ENCODE peak calls at places on chromosome 2, in seven cellular contexts. W is AG04450; F is glomerular endothelial cell; T is neural crest cell; E is GM12892; Q is T-cell; C is activated T-cell treated with anti-CD3 and anti-CD28 coated beads, Interleukin-2, amount 50 U/mL, for 72 hours. I is an unnamed sample.

GRCh38 chr2:79573895-79574674 is 61.2 kb downstream of the CTNNA2 start:
- DNase-seq in F (no peak), W (no peak), E (no peak), Q (no peak), T (no peak), C (no peak), I (no peak)

GRCh38 chr2:62263076-62263475 is 67.2 kb downstream of the B3GNT2 start:
- DNase-seq in T (no peak), E (no peak), Q (no peak), F (no peak), C (no peak), W (no peak), I (no peak)

GRCh38 chr2:237995036-237995435 is 28.2 kb downstream of the UBE2F start:
- DNase-seq in F (no peak), C (no peak), E (no peak), W (no peak), T (no peak), Q (no peak), I (no peak)

GRCh38 chr2:2590796-2591541 is 259.9 kb upstream of the MYT1L start:
- DNase-seq in W (no peak), Q (no peak), C (no peak), T (no peak), F (no peak), E (no peak), I (no peak)

GRCh38 chr2:217551229-217551909 is 451.4 kb downstream of the TNS1 start:
- DNase-seq in F (no peak), C (no peak), W (peak; percentile 46), Q (no peak), E (no peak), T (no peak), I (no peak)

GRCh38 chr2:26355038-26355995 is 8.7 kb upstream of the ADGRF3 start:
- DNase-seq in C (no peak), E (no peak), F (no peak), T (no peak), Q (no peak), W (peak; percentile 76), I (no peak)

GRCh38 chr2:55152475-55153422 is 79.3 kb downstream of the CLHC1 start:
- DNase-seq in F (no peak), W (no peak), T (no peak), E (no peak), Q (no peak), C (no peak), I (no peak)

GRCh38 chr2:161170917-161171594 is 10.8 kb downstream of the TANK start:
- DNase-seq in C (no peak), W (no peak), T (no peak), Q (no peak), E (no peak), F (no peak), I (no peak)

GRCh38 chr2:121791253-121791652 is 35.8 kb downstream of the TSN start:
- DNase-seq in F (no peak), T (no peak), E (no peak), W (no peak), C (no peak), Q (no peak), I (no peak)

GRCh38 chr2:174171686-174172445 is 76.5 kb downstream of the OLA1 start:
- DNase-seq in F (no peak), C (no peak), Q (no peak), T (no peak), E (no peak), W (no peak), I (no peak)

GRCh38 chr2:147792966-147793617 is 51.7 kb upstream of the ACVR2A start:
- DNase-seq in Q (no peak), C (no peak), F (no peak), W (no peak), E (no peak), T (no peak), I (no peak)

GRCh38 chr2:220394433-220394832 is 767.0 kb downstream of the SLC4A3 start:
- DNase-seq in Q (no peak), W (peak; percentile 3), F (no peak), T (no peak), C (no peak), E (no peak), I (no peak)

GRCh38 chr2:3208591-3208990 is 169.0 kb downstream of the EIPR1 start:
- DNase-seq in C (no peak), W (no peak), Q (no peak), T (no peak), F (no peak), E (no peak), I (no peak)

GRCh38 chr2:238158807-238159539 is at the start of gene ERFE:
- DNase-seq in T (peak; percentile 62), Q (no peak), W (no peak), F (no peak), E (peak; percentile 67), C (peak; percentile 79), I (peak; percentile 57)

GRCh38 chr2:233996436-233996835 is 54.1 kb upstream of the SPP2 start:
- DNase-seq in Q (no peak), E (no peak), C (no peak), F (no peak), W (peak; percentile 20), T (no peak), I (no peak)

GRCh38 chr2:218221015-218221414 is 4.0 kb downstream of the ARPC2 start:
- DNase-seq in E (no peak), W (no peak), C (no peak), T (no peak), F (no peak), Q (no peak), I (no peak)

GRCh38 chr2:98020992-98021713 is 25.4 kb upstream of the TMEM131 start:
- DNase-seq in E (no peak), W (no peak), F (no peak), T (no peak), Q (no peak), C (no peak), I (no peak)

GRCh38 chr2:105669384-105669891 is 75.3 kb upstream of the NCK2 start:
- DNase-seq in T (no peak), C (no peak), W (no peak), F (no peak), E (no peak), Q (no peak), I (no peak)

GRCh38 chr2:133863106-133863800 is 295.0 kb upstream of the NCKAP5 start:
- DNase-seq in T (no peak), E (no peak), W (no peak), C (no peak), Q (no peak), F (no peak), I (no peak)

GRCh38 chr2:177212895-177213856 is 582 bp downstream of the HNRNPA3 start:
- DNase-seq in E (peak; percentile 80), F (no peak), C (peak; percentile 90), W (peak; percentile 83), Q (peak; percentile 80), T (peak; percentile 84), I (peak; percentile 68)

GRCh38 chr2:234032301-234032856 is 18.1 kb upstream of the SPP2 start:
- DNase-seq in Q (peak; percentile 32), E (no peak), C (peak; percentile 2), W (peak; percentile 58), T (no peak), F (peak; percentile 10), I (no peak)

GRCh38 chr2:43405829-43406228 is 179.4 kb upstream of the ZFP36L2 start:
- DNase-seq in Q (no peak), T (no peak), F (no peak), E (no peak), W (no peak), C (no peak), I (no peak)

GRCh38 chr2:84461310-84461709 is 2.2 kb upstream of the SUCLG1 start:
- DNase-seq in W (no peak), E (no peak), F (no peak), T (no peak), C (no peak), Q (no peak), I (no peak)

I was measured in GM18507.